ENCODE peak calls at places on chromosomes 13 and 19, in four cellular contexts. One of them, this sample, is unnamed.

GRCh38 chr13:96617528-96617927 is 376.7 kb downstream of the OXGR1 start:
- DNase-seq in left cardiac atrium: no peak
- DNase-seq in ureter: no peak
- DNase-seq in activated T-helper 1 cell treated with anti-CD3 and anti-CD28 coated beads, Interleukin-12 subunit alpha, Interleukin-12 subunit beta, Interleukin-2, Interleukin-4 antibody, amounts not matched to agents 30 ng/mL and 10 ng/mL and 1 ng/mL, durations not matched to agents 14 hours and 24 hours and 36 hours: no peak
- DNase-seq in this sample: no peak

GRCh38 chr19:38693380-38694223 is 46.2 kb downstream of the ACTN4 start:
- DNase-seq in left cardiac atrium: no peak
- DNase-seq in ureter: no peak
- DNase-seq in activated T-helper 1 cell treated with anti-CD3 and anti-CD28 coated beads, Interleukin-12 subunit alpha, Interleukin-12 subunit beta, Interleukin-2, Interleukin-4 antibody, amounts not matched to agents 30 ng/mL and 10 ng/mL and 1 ng/mL, durations not matched to agents 14 hours and 24 hours and 36 hours: no peak
- DNase-seq in this sample: peak

GRCh38 chr19:29093553-29093908 is 119.4 kb downstream of the UQCRFS1 start:
- DNase-seq in left cardiac atrium: no peak
- DNase-seq in ureter: no peak
- DNase-seq in activated T-helper 1 cell treated with anti-CD3 and anti-CD28 coated beads, Interleukin-12 subunit alpha, Interleukin-12 subunit beta, Interleukin-2, Interleukin-4 antibody, amounts not matched to agents 30 ng/mL and 10 ng/mL and 1 ng/mL, durations not matched to agents 14 hours and 24 hours and 36 hours: no peak
- DNase-seq in this sample: no peak

GRCh38 chr13:35882722-35883497 is 248.3 kb downstream of the DCLK1 start:
- DNase-seq in left cardiac atrium: no peak
- DNase-seq in ureter: no peak
- DNase-seq in activated T-helper 1 cell treated with anti-CD3 and anti-CD28 coated beads, Interleukin-12 subunit alpha, Interleukin-12 subunit beta, Interleukin-2, Interleukin-4 antibody, amounts not matched to agents 30 ng/mL and 10 ng/mL and 1 ng/mL, durations not matched to agents 14 hours and 24 hours and 36 hours: no peak
- DNase-seq in this sample: no peak

GRCh38 chr19:871446-872265 is 12.2 kb downstream of the CFD start:
- DNase-seq in left cardiac atrium: no peak
- DNase-seq in ureter: no peak
- DNase-seq in activated T-helper 1 cell treated with anti-CD3 and anti-CD28 coated beads, Interleukin-12 subunit alpha, Interleukin-12 subunit beta, Interleukin-2, Interleukin-4 antibody, amounts not matched to agents 30 ng/mL and 10 ng/mL and 1 ng/mL, durations not matched to agents 14 hours and 24 hours and 36 hours: no peak
- DNase-seq in this sample: no peak

GRCh38 chr19:48642862-48643261 is 3.1 kb downstream of the CA11 start:
- DNase-seq in left cardiac atrium: no peak
- DNase-seq in ureter: no peak
- DNase-seq in activated T-helper 1 cell treated with anti-CD3 and anti-CD28 coated beads, Interleukin-12 subunit alpha, Interleukin-12 subunit beta, Interleukin-2, Interleukin-4 antibody, amounts not matched to agents 30 ng/mL and 10 ng/mL and 1 ng/mL, durations not matched to agents 14 hours and 24 hours and 36 hours: no peak
- DNase-seq in this sample: no peak

GRCh38 chr13:27036236-27036981 is 135.2 kb downstream of the USP12 start:
- DNase-seq in left cardiac atrium: no peak
- DNase-seq in ureter: no peak
- DNase-seq in activated T-helper 1 cell treated with anti-CD3 and anti-CD28 coated beads, Interleukin-12 subunit alpha, Interleukin-12 subunit beta, Interleukin-2, Interleukin-4 antibody, amounts not matched to agents 30 ng/mL and 10 ng/mL and 1 ng/mL, durations not matched to agents 14 hours and 24 hours and 36 hours: no peak
- DNase-seq in this sample: no peak

GRCh38 chr13:29524176-29524575 is 71.3 kb downstream of the SLC7A1 start:
- DNase-seq in left cardiac atrium: peak
- DNase-seq in ureter: peak
- DNase-seq in activated T-helper 1 cell treated with anti-CD3 and anti-CD28 coated beads, Interleukin-12 subunit alpha, Interleukin-12 subunit beta, Interleukin-2, Interleukin-4 antibody, amounts not matched to agents 30 ng/mL and 10 ng/mL and 1 ng/mL, durations not matched to agents 14 hours and 24 hours and 36 hours: no peak
- DNase-seq in this sample: no peak

GRCh38 chr19:3366104-3366760 is at the start of gene NFIC:
- DNase-seq in left cardiac atrium: peak
- DNase-seq in ureter: peak
- DNase-seq in activated T-helper 1 cell treated with anti-CD3 and anti-CD28 coated beads, Interleukin-12 subunit alpha, Interleukin-12 subunit beta, Interleukin-2, Interleukin-4 antibody, amounts not matched to agents 30 ng/mL and 10 ng/mL and 1 ng/mL, durations not matched to agents 14 hours and 24 hours and 36 hours: no peak
- DNase-seq in this sample: peak

GRCh38 chr13:73060251-73061160 is 1.7 kb downstream of the KLF5 start:
- DNase-seq in left cardiac atrium: peak
- DNase-seq in ureter: no peak
- DNase-seq in activated T-helper 1 cell treated with anti-CD3 and anti-CD28 coated beads, Interleukin-12 subunit alpha, Interleukin-12 subunit beta, Interleukin-2, Interleukin-4 antibody, amounts not matched to agents 30 ng/mL and 10 ng/mL and 1 ng/mL, durations not matched to agents 14 hours and 24 hours and 36 hours: no peak
- DNase-seq in this sample: peak

GRCh38 chr13:30301827-30302226 is 5.5 kb downstream of the KATNAL1 start:
- DNase-seq in left cardiac atrium: no peak
- DNase-seq in ureter: no peak
- DNase-seq in activated T-helper 1 cell treated with anti-CD3 and anti-CD28 coated beads, Interleukin-12 subunit alpha, Interleukin-12 subunit beta, Interleukin-2, Interleukin-4 antibody, amounts not matched to agents 30 ng/mL and 10 ng/mL and 1 ng/mL, durations not matched to agents 14 hours and 24 hours and 36 hours: no peak
- DNase-seq in this sample: no peak

GRCh38 chr13:45781553-45782326 is 69.8 kb downstream of the SIAH3 start:
- DNase-seq in left cardiac atrium: peak
- DNase-seq in ureter: no peak
- DNase-seq in activated T-helper 1 cell treated with anti-CD3 and anti-CD28 coated beads, Interleukin-12 subunit alpha, Interleukin-12 subunit beta, Interleukin-2, Interleukin-4 antibody, amounts not matched to agents 30 ng/mL and 10 ng/mL and 1 ng/mL, durations not matched to agents 14 hours and 24 hours and 36 hours: no peak
- DNase-seq in this sample: peak

GRCh38 chr13:99459101-99459500 is 42.2 kb upstream of the TM9SF2 start:
- DNase-seq in left cardiac atrium: no peak
- DNase-seq in ureter: no peak
- DNase-seq in activated T-helper 1 cell treated with anti-CD3 and anti-CD28 coated beads, Interleukin-12 subunit alpha, Interleukin-12 subunit beta, Interleukin-2, Interleukin-4 antibody, amounts not matched to agents 30 ng/mL and 10 ng/mL and 1 ng/mL, durations not matched to agents 14 hours and 24 hours and 36 hours: no peak
- DNase-seq in this sample: no peak

GRCh38 chr19:36547001-36547732 is 19.1 kb upstream of the ZNF260 start:
- DNase-seq in left cardiac atrium: no peak
- DNase-seq in ureter: no peak
- DNase-seq in activated T-helper 1 cell treated with anti-CD3 and anti-CD28 coated beads, Interleukin-12 subunit alpha, Interleukin-12 subunit beta, Interleukin-2, Interleukin-4 antibody, amounts not matched to agents 30 ng/mL and 10 ng/mL and 1 ng/mL, durations not matched to agents 14 hours and 24 hours and 36 hours: no peak
- DNase-seq in this sample: no peak

GRCh38 chr13:105962080-105962479 is 573.4 kb downstream of the EFNB2 start:
- DNase-seq in left cardiac atrium: no peak
- DNase-seq in ureter: no peak
- DNase-seq in activated T-helper 1 cell treated with anti-CD3 and anti-CD28 coated beads, Interleukin-12 subunit alpha, Interleukin-12 subunit beta, Interleukin-2, Interleukin-4 antibody, amounts not matched to agents 30 ng/mL and 10 ng/mL and 1 ng/mL, durations not matched to agents 14 hours and 24 hours and 36 hours: no peak
- DNase-seq in this sample: no peak

GRCh38 chr19:38682872-38683392 is 35.5 kb downstream of the ACTN4 start:
- DNase-seq in left cardiac atrium: no peak
- DNase-seq in ureter: no peak
- DNase-seq in activated T-helper 1 cell treated with anti-CD3 and anti-CD28 coated beads, Interleukin-12 subunit alpha, Interleukin-12 subunit beta, Interleukin-2, Interleukin-4 antibody, amounts not matched to agents 30 ng/mL and 10 ng/mL and 1 ng/mL, durations not matched to agents 14 hours and 24 hours and 36 hours: no peak
- DNase-seq in this sample: no peak

GRCh38 chr19:44647144-44647543 is 3.4 kb downstream of the PVR start:
- DNase-seq in left cardiac atrium: no peak
- DNase-seq in ureter: no peak
- DNase-seq in activated T-helper 1 cell treated with anti-CD3 and anti-CD28 coated beads, Interleukin-12 subunit alpha, Interleukin-12 subunit beta, Interleukin-2, Interleukin-4 antibody, amounts not matched to agents 30 ng/mL and 10 ng/mL and 1 ng/mL, durations not matched to agents 14 hours and 24 hours and 36 hours: no peak
- DNase-seq in this sample: no peak

GRCh38 chr19:7899751-7900352 is 3.8 kb upstream of the MAP2K7 start:
- DNase-seq in left cardiac atrium: no peak
- DNase-seq in ureter: no peak
- DNase-seq in activated T-helper 1 cell treated with anti-CD3 and anti-CD28 coated beads, Interleukin-12 subunit alpha, Interleukin-12 subunit beta, Interleukin-2, Interleukin-4 antibody, amounts not matched to agents 30 ng/mL and 10 ng/mL and 1 ng/mL, durations not matched to agents 14 hours and 24 hours and 36 hours: no peak
- DNase-seq in this sample: no peak

GRCh38 chr13:100508391-100508790 is 80.2 kb downstream of the GGACT start:
- DNase-seq in left cardiac atrium: no peak
- DNase-seq in ureter: no peak
- DNase-seq in activated T-helper 1 cell treated with anti-CD3 and anti-CD28 coated beads, Interleukin-12 subunit alpha, Interleukin-12 subunit beta, Interleukin-2, Interleukin-4 antibody, amounts not matched to agents 30 ng/mL and 10 ng/mL and 1 ng/mL, durations not matched to agents 14 hours and 24 hours and 36 hours: no peak
- DNase-seq in this sample: no peak

GRCh38 chr13:110546933-110547332 is 14.6 kb downstream of the RAB20 start:
- DNase-seq in left cardiac atrium: peak
- DNase-seq in ureter: peak
- DNase-seq in activated T-helper 1 cell treated with anti-CD3 and anti-CD28 coated beads, Interleukin-12 subunit alpha, Interleukin-12 subunit beta, Interleukin-2, Interleukin-4 antibody, amounts not matched to agents 30 ng/mL and 10 ng/mL and 1 ng/mL, durations not matched to agents 14 hours and 24 hours and 36 hours: no peak
- DNase-seq in this sample: no peak

GRCh38 chr19:52297601-52298358 is 811 bp downstream of the ZNF480 start:
- DNase-seq in left cardiac atrium: no peak
- DNase-seq in ureter: no peak
- DNase-seq in activated T-helper 1 cell treated with anti-CD3 and anti-CD28 coated beads, Interleukin-12 subunit alpha, Interleukin-12 subunit beta, Interleukin-2, Interleukin-4 antibody, amounts not matched to agents 30 ng/mL and 10 ng/mL and 1 ng/mL, durations not matched to agents 14 hours and 24 hours and 36 hours: no peak
- DNase-seq in this sample: no peak

GRCh38 chr19:56217039-56217949 is 15.2 kb downstream of the ZSCAN5C start:
- DNase-seq in left cardiac atrium: peak
- DNase-seq in ureter: peak
- DNase-seq in activated T-helper 1 cell treated with anti-CD3 and anti-CD28 coated beads, Interleukin-12 subunit alpha, Interleukin-12 subunit beta, Interleukin-2, Interleukin-4 antibody, amounts not matched to agents 30 ng/mL and 10 ng/mL and 1 ng/mL, durations not matched to agents 14 hours and 24 hours and 36 hours: no peak
- DNase-seq in this sample: no peak